ENCODE peak calls at places on chromosomes 12 and 14, in six cellular contexts. Y is CD4-positive, alpha-beta T cell; Z is GM12891; G is NCI-H2171 treated with DMSO at 0.1 percent for 48 hours; R is Karpas-422; Q is COR-L47. K is an unnamed sample.

GRCh38 chr12:122975790-122976647 is 975 bp downstream of the OGFOD2 start:
- DNase-seq in Y (no peak), Z (no peak), G (peak), R (peak), Q (no peak), K (no peak)

GRCh38 chr12:39990122-39991101 is 115.5 kb downstream of the SLC2A13 start:
- DNase-seq in Y (peak), Z (peak), G (peak), R (peak), Q (no peak), K (peak)

GRCh38 chr14:99647407-99647806 is 2.5 kb downstream of the HHIPL1 start:
- DNase-seq in Y (no peak), Z (no peak), G (no peak), R (no peak), Q (no peak), K (no peak)

GRCh38 chr12:126936181-126936851 is 1330.7 kb upstream of the TMEM132C start:
- DNase-seq in Y (no peak), Z (no peak), G (no peak), R (no peak), Q (no peak), K (no peak)

GRCh38 chr14:61561657-61562276 is 133.5 kb upstream of the HIF1A start:
- DNase-seq in Y (no peak), Z (no peak), G (no peak), R (no peak), Q (no peak), K (no peak)

GRCh38 chr12:5318874-5319273 is 113.0 kb upstream of the NTF3 start:
- DNase-seq in Y (no peak), Z (no peak), G (no peak), R (no peak), Q (no peak), K (no peak)

GRCh38 chr14:95048771-95049312 is 108.5 kb downstream of the DICER1 start:
- DNase-seq in Y (no peak), Z (no peak), G (no peak), R (no peak), Q (no peak), K (no peak)

GRCh38 chr14:26522985-26523384 is 74.8 kb downstream of the NOVA1 start:
- DNase-seq in Y (no peak), Z (no peak), G (no peak), R (no peak), Q (no peak), K (no peak)

GRCh38 chr14:65286443-65286842 is 126.1 kb upstream of the FUT8 start:
- DNase-seq in Y (no peak), Z (no peak), G (no peak), R (peak), Q (peak), K (no peak)

GRCh38 chr14:67168110-67168441 is 21.2 kb upstream of the GARIN2 start:
- DNase-seq in Y (no peak), Z (no peak), G (no peak), R (no peak), Q (no peak), K (no peak)

GRCh38 chr14:32711103-32711680 is 227.5 kb upstream of the NPAS3 start:
- DNase-seq in Y (no peak), Z (no peak), G (peak), R (peak), Q (peak), K (no peak)

GRCh38 chr14:32397871-32398640 is 69.0 kb downstream of the AKAP6 start:
- DNase-seq in Y (no peak), Z (no peak), G (no peak), R (no peak), Q (no peak), K (no peak)

GRCh38 chr12:43957732-43958131 is 121.9 kb downstream of the TMEM117 start:
- DNase-seq in Y (no peak), Z (peak), G (peak), R (peak), Q (peak), K (no peak)

GRCh38 chr14:39374846-39375245 is 57.4 kb downstream of the FBXO33 start:
- DNase-seq in Y (no peak), Z (no peak), G (no peak), R (no peak), Q (no peak), K (no peak)

GRCh38 chr12:45458238-45458637 is 242.3 kb downstream of the ANO6 start:
- DNase-seq in Y (no peak), Z (no peak), G (no peak), R (no peak), Q (no peak), K (no peak)

GRCh38 chr14:74169906-74170305 is 69.3 kb upstream of the VSX2 start:
- DNase-seq in Y (no peak), Z (no peak), G (no peak), R (no peak), Q (no peak), K (no peak)

GRCh38 chr12:30874455-30875313 is 51.9 kb upstream of the TSPAN11 start:
- DNase-seq in Y (no peak), Z (no peak), G (peak), R (no peak), Q (peak), K (no peak)

GRCh38 chr14:34466691-34467090 is 4.7 kb upstream of the SPTSSA start:
- DNase-seq in Y (no peak), Z (no peak), G (no peak), R (no peak), Q (no peak), K (no peak)

GRCh38 chr12:66072566-66072965 is 58.0 kb downstream of the LLPH start:
- DNase-seq in Y (no peak), Z (no peak), G (no peak), R (no peak), Q (no peak), K (no peak)

GRCh38 chr12:27220057-27220987 is 23.8 kb upstream of the STK38L start:
- DNase-seq in Y (no peak), Z (peak), G (no peak), R (no peak), Q (no peak), K (no peak)

GRCh38 chr12:119786539-119786938 is 90.6 kb downstream of the CIT start:
- DNase-seq in Y (no peak), Z (no peak), G (no peak), R (peak), Q (no peak), K (no peak)

GRCh38 chr12:75642226-75642625 is 130.8 kb upstream of the KRR1 start:
- DNase-seq in Y (no peak), Z (no peak), G (no peak), R (peak), Q (no peak), K (no peak)

GRCh38 chr12:65106948-65107347 is 14.2 kb downstream of the WIF1 start:
- DNase-seq in Y (no peak), Z (no peak), G (peak), R (no peak), Q (peak), K (no peak)

GRCh38 chr12:18158774-18159557 is 69.0 kb upstream of the RERGL start:
- DNase-seq in Y (no peak), Z (no peak), G (peak), R (peak), Q (peak), K (no peak)

GRCh38 chr14:91284146-91284790 is 39.8 kb upstream of the GPR68 start:
- DNase-seq in Y (no peak), Z (no peak), G (no peak), R (no peak), Q (no peak), K (no peak)

GRCh38 chr12:12376636-12377448 is 20.0 kb downstream of the BORCS5 start:
- DNase-seq in Y (no peak), Z (peak), G (peak), R (peak), Q (peak), K (no peak)

GRCh38 chr12:68411371-68411770 is 79.2 kb upstream of the MDM1 start:
- DNase-seq in Y (no peak), Z (no peak), G (no peak), R (no peak), Q (no peak), K (no peak)

K was measured in CD8-positive, alpha-beta memory T cell.